ENCODE peak calls at places on chromosomes 7 and 10, in six cellular contexts. One of them, this sample, is unnamed.

GRCh38 chr10:114398587-114399331 is 5.5 kb downstream of the AFAP1L2 start:
- DNase-seq in mesenchymal stem cell: peak; percentile 24
- DNase-seq in H9: no peak
- DNase-seq in mesendoderm: no peak
- DNase-seq in H1: no peak
- DNase-seq in neuronal stem cell: no peak
- DNase-seq in this sample: no peak

GRCh38 chr10:16521311-16522016 is at the start of gene C1QL3:
- DNase-seq in H9: peak; percentile 51
- DNase-seq in mesendoderm: peak; percentile 55
- DNase-seq in mesenchymal stem cell: peak; percentile 30
- DNase-seq in H1: peak; percentile 60
- DNase-seq in neuronal stem cell: no peak
- DNase-seq in this sample: peak; percentile 21

GRCh38 chr10:955127-955819 is 23.8 kb upstream of the LARP4B start:
- DNase-seq in neuronal stem cell: no peak
- DNase-seq in H1: no peak
- DNase-seq in H9: no peak
- DNase-seq in mesendoderm: no peak
- DNase-seq in mesenchymal stem cell: no peak
- DNase-seq in this sample: no peak

GRCh38 chr10:19546224-19546623 is 270.0 kb upstream of the PLXDC2 start:
- DNase-seq in H1: no peak
- DNase-seq in mesenchymal stem cell: peak; percentile 49
- DNase-seq in mesendoderm: no peak
- DNase-seq in neuronal stem cell: no peak
- DNase-seq in H9: no peak
- DNase-seq in this sample: no peak

GRCh38 chr10:28679941-28680752 is 2.8 kb downstream of the BAMBI start:
- DNase-seq in H1: no peak
- DNase-seq in H9: no peak
- DNase-seq in mesendoderm: peak; percentile 48
- DNase-seq in neuronal stem cell: no peak
- DNase-seq in mesenchymal stem cell: peak; percentile 70
- DNase-seq in this sample: no peak

GRCh38 chr10:51765284-51765971 is 66.0 kb upstream of the CSTF2T start:
- DNase-seq in mesendoderm: no peak
- DNase-seq in mesenchymal stem cell: no peak
- DNase-seq in H1: no peak
- DNase-seq in H9: no peak
- DNase-seq in neuronal stem cell: no peak
- DNase-seq in this sample: no peak

GRCh38 chr7:148104924-148105323 is 485.6 kb upstream of the C7orf33 start:
- DNase-seq in mesenchymal stem cell: no peak
- DNase-seq in H1: no peak
- DNase-seq in neuronal stem cell: no peak
- DNase-seq in mesendoderm: no peak
- DNase-seq in H9: no peak
- DNase-seq in this sample: no peak

GRCh38 chr7:50687575-50688261 is 95.0 kb downstream of the GRB10 start:
- DNase-seq in H1: no peak
- DNase-seq in mesendoderm: no peak
- DNase-seq in mesenchymal stem cell: no peak
- DNase-seq in neuronal stem cell: no peak
- DNase-seq in H9: no peak
- DNase-seq in this sample: peak; percentile 46

GRCh38 chr7:22677680-22678079 is 49.3 kb upstream of the IL6 start:
- DNase-seq in neuronal stem cell: no peak
- DNase-seq in mesendoderm: no peak
- DNase-seq in H1: no peak
- DNase-seq in mesenchymal stem cell: no peak
- DNase-seq in H9: no peak
- DNase-seq in this sample: no peak

GRCh38 chr10:101018118-101018599 is 12.8 kb downstream of the PDZD7 start:
- DNase-seq in mesendoderm: peak; percentile 77
- DNase-seq in neuronal stem cell: no peak
- DNase-seq in mesenchymal stem cell: peak; percentile 85
- DNase-seq in H9: peak; percentile 57
- DNase-seq in H1: no peak
- DNase-seq in this sample: no peak

GRCh38 chr10:541041-541440 is 148.4 kb downstream of the DIP2C start:
- DNase-seq in mesenchymal stem cell: no peak
- DNase-seq in H1: no peak
- DNase-seq in H9: no peak
- DNase-seq in mesendoderm: no peak
- DNase-seq in neuronal stem cell: no peak
- DNase-seq in this sample: no peak

GRCh38 chr10:80372675-80373074 is 16.1 kb downstream of the DYDC2 start:
- DNase-seq in mesenchymal stem cell: no peak
- DNase-seq in neuronal stem cell: no peak
- DNase-seq in H9: no peak
- DNase-seq in mesendoderm: no peak
- DNase-seq in H1: no peak
- DNase-seq in this sample: no peak

GRCh38 chr10:132533571-132534260 is 3.9 kb upstream of the INPP5A start:
- DNase-seq in H9: no peak
- DNase-seq in neuronal stem cell: no peak
- DNase-seq in mesenchymal stem cell: no peak
- DNase-seq in mesendoderm: no peak
- DNase-seq in H1: no peak
- DNase-seq in this sample: no peak

GRCh38 chr10:21920633-21921032 is 82.9 kb downstream of the DNAJC1 start:
- DNase-seq in mesendoderm: no peak
- DNase-seq in neuronal stem cell: no peak
- DNase-seq in H1: no peak
- DNase-seq in H9: no peak
- DNase-seq in mesenchymal stem cell: no peak
- DNase-seq in this sample: no peak

GRCh38 chr10:84845628-84846261 is 517.4 kb downstream of the CCSER2 start:
- DNase-seq in H1: no peak
- DNase-seq in mesendoderm: peak; percentile 85
- DNase-seq in neuronal stem cell: peak; percentile 15
- DNase-seq in H9: peak; percentile 36
- DNase-seq in mesenchymal stem cell: no peak
- DNase-seq in this sample: no peak

GRCh38 chr7:114086906-114087651 is 168.3 kb upstream of the PPP1R3A start:
- DNase-seq in neuronal stem cell: peak; percentile 18
- DNase-seq in mesenchymal stem cell: peak; percentile 21
- DNase-seq in mesendoderm: peak; percentile 47
- DNase-seq in H1: peak; percentile 56
- DNase-seq in H9: no peak
- DNase-seq in this sample: peak; percentile 19

GRCh38 chr10:29590598-29591415 is 44.0 kb downstream of the SVIL start:
- DNase-seq in H1: no peak
- DNase-seq in mesenchymal stem cell: peak; percentile 66
- DNase-seq in H9: no peak
- DNase-seq in mesendoderm: peak; percentile 51
- DNase-seq in neuronal stem cell: peak; percentile 51
- DNase-seq in this sample: peak; percentile 86

GRCh38 chr7:93040355-93040754 is 77.4 kb downstream of the SAMD9 start:
- DNase-seq in H9: no peak
- DNase-seq in H1: peak; percentile 50
- DNase-seq in mesendoderm: no peak
- DNase-seq in mesenchymal stem cell: no peak
- DNase-seq in neuronal stem cell: no peak
- DNase-seq in this sample: no peak

GRCh38 chr7:142088022-142088714 is 23.4 kb upstream of the MGAM2 start:
- DNase-seq in H1: no peak
- DNase-seq in mesenchymal stem cell: no peak
- DNase-seq in neuronal stem cell: no peak
- DNase-seq in mesendoderm: no peak
- DNase-seq in H9: no peak
- DNase-seq in this sample: no peak

GRCh38 chr7:84107259-84107658 is 87.3 kb downstream of the SEMA3A start:
- DNase-seq in mesendoderm: no peak
- DNase-seq in H1: no peak
- DNase-seq in neuronal stem cell: no peak
- DNase-seq in H9: no peak
- DNase-seq in mesenchymal stem cell: no peak
- DNase-seq in this sample: no peak

GRCh38 chr10:74936577-74937445 is 110.4 kb downstream of the KAT6B start:
- DNase-seq in H1: no peak
- DNase-seq in H9: no peak
- DNase-seq in neuronal stem cell: no peak
- DNase-seq in mesendoderm: no peak
- DNase-seq in mesenchymal stem cell: no peak
- DNase-seq in this sample: peak; percentile 60

GRCh38 chr10:71087622-71088021 is 124.7 kb upstream of the UNC5B start:
- DNase-seq in mesendoderm: no peak
- DNase-seq in neuronal stem cell: no peak
- DNase-seq in H1: peak; percentile 24
- DNase-seq in mesenchymal stem cell: no peak
- DNase-seq in H9: peak; percentile 18
- DNase-seq in this sample: no peak
- H3K4me2 ChIP-seq in mesendoderm: no peak overlapping the region
- H3K4me2 ChIP-seq in neuronal stem cell: no peak overlapping the region
- H3K4me2 ChIP-seq in H1: no peak overlapping the region
- H3K4me2 ChIP-seq in mesenchymal stem cell: no peak overlapping the region
- H3K4me2 ChIP-seq in H9: no peak overlapping the region
- H3K4me2 ChIP-seq in this sample: no peak overlapping the region

DNA sequence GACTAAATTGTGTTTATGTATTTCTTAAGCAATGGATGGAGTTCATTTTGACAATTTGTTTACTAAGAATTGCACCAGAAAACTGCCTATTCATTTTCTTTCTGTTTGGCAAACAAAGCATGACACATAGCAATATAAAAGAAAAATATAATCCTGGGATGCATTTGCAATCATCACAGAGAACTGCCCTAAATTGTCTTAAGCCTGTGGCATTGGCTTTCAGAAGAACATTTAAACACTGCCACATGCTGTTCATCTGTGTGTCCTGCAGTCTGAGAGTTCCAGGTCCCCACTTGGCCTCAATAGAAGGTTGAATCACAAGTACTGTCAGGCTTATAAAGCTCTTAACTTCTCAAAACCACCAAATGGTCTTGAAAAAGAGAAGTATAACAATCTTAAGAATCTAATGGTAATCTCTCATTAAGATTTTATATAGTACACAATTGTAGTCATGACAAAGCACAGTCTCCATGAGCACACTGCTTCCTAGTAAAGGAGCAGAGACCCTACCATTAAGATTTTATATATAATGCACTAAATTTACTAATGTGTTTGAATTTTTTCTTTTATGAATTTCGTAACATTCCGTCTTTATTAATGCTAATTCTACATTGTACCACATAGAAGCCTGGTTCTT is 29.9 kb downstream of the RNLS start:
- DNase-seq in mesendoderm: peak; percentile 65
- DNase-seq in H1: no peak
- DNase-seq in mesenchymal stem cell: peak; percentile 78
- DNase-seq in neuronal stem cell: peak; percentile 29
- DNase-seq in H9: no peak
- DNase-seq in this sample: peak; percentile 84
- H3K9ac ChIP-seq in mesendoderm: no peak overlapping the region
- H3K9ac ChIP-seq in H1: no peak overlapping the region
- H3K9ac ChIP-seq in mesenchymal stem cell: peak overlapping the region; percentile 46
- H3K9ac ChIP-seq in neuronal stem cell: no peak overlapping the region
- H3K9ac ChIP-seq in H9: no peak overlapping the region
- H3K9ac ChIP-seq in this sample: no peak overlapping the region

GRCh38 chr10:33223326-33224014 is 111.0 kb downstream of the NRP1 start:
- DNase-seq in mesendoderm: no peak
- DNase-seq in neuronal stem cell: no peak
- DNase-seq in mesenchymal stem cell: no peak
- DNase-seq in H1: no peak
- DNase-seq in H9: no peak
- DNase-seq in this sample: no peak

GRCh38 chr10:33229252-33229943 is 105.1 kb downstream of the NRP1 start:
- DNase-seq in H9: no peak
- DNase-seq in mesenchymal stem cell: no peak
- DNase-seq in neuronal stem cell: no peak
- DNase-seq in mesendoderm: no peak
- DNase-seq in H1: no peak
- DNase-seq in this sample: no peak

GRCh38 chr10:33227489-33227888 is 107.0 kb downstream of the NRP1 start:
- DNase-seq in neuronal stem cell: no peak
- DNase-seq in mesenchymal stem cell: no peak
- DNase-seq in H1: no peak
- DNase-seq in mesendoderm: no peak
- DNase-seq in H9: no peak
- DNase-seq in this sample: no peak

GRCh38 chr10:33228426-33228825 is 106.0 kb downstream of the NRP1 start:
- DNase-seq in neuronal stem cell: no peak
- DNase-seq in H9: no peak
- DNase-seq in mesenchymal stem cell: no peak
- DNase-seq in H1: no peak
- DNase-seq in mesendoderm: no peak
- DNase-seq in this sample: no peak

DNA sequence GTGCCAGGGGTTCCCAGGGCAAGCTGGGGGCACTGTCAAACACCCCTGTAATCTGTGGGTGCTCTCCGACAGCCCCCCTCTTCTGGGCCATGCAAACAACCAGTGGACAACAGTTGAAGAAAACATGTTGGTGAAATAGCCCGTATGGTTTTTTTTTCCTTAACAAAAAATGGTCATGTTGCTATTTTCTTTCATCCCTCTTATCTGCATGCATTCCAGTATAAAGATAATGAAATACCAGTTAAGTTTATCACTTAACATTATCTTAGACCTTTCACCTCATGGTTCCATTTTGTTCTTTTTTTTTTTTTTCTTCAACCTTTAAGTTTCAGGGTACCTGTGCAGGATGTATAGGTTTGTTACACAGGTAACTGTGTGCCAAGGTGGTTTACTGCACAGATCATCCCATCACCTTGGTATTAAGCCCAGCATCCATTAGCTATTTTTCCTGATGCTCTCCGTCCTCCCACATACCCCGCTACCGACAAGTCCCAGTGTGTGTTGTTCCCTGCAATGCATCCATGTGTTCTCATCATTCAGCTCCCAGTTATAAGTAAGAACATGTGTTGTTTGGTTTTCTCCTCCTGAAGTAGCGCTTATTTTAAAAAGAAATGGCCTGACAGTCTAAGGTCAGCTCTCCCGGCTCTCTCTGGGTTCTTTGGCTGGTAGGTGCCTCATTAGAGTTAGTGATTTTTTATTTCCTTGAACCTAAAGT is 110.1 kb downstream of the NRP1 start:
- DNase-seq in mesendoderm: no peak
- DNase-seq in neuronal stem cell: no peak
- DNase-seq in H1: no peak
- DNase-seq in mesenchymal stem cell: no peak
- DNase-seq in H9: no peak
- DNase-seq in this sample: no peak
- H2BK15ac ChIP-seq in mesendoderm: no peak overlapping the region
- H2BK15ac ChIP-seq in neuronal stem cell: no peak overlapping the region
- H2BK15ac ChIP-seq in H1: no peak overlapping the region
- H2BK15ac ChIP-seq in mesenchymal stem cell: no peak overlapping the region
- H2BK15ac ChIP-seq in H9: no peak overlapping the region
- H2BK15ac ChIP-seq in this sample: no peak overlapping the region

DNA sequence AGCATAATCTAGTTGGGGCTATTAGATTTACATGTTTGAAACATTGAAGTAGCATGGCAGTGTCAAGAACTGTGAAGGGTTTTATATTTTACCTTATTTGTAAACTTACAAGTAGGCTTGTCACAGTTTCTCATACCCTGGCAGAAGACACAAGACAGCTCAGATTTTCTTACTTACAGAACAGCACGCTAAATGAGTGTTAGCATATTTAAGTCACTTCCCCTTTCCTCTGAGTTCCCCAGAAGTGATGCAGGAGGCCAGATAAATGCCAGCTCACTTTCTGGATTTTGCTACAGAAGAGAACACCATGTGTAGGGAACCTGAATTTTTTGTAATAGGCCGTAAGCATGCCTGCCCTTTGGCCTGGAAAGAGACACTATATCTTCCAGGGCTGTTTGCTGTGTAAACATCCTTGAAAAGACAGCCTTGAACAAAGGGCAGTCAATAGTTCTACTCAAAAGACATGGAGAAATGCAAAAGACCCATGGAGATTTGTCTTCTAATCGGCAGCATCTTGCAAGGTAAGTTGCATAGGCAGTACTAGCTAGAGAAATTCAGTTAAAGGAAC is 279.1 kb downstream of the PHF14 start:
- DNase-seq in mesendoderm: no peak
- DNase-seq in H1: no peak
- DNase-seq in neuronal stem cell: no peak
- DNase-seq in H9: no peak
- DNase-seq in mesenchymal stem cell: peak; percentile 47
- DNase-seq in this sample: no peak
- H3K4me2 ChIP-seq in mesendoderm: no peak overlapping the region
- H3K4me2 ChIP-seq in H1: no peak overlapping the region
- H3K4me2 ChIP-seq in neuronal stem cell: no peak overlapping the region
- H3K4me2 ChIP-seq in H9: no peak overlapping the region
- H3K4me2 ChIP-seq in mesenchymal stem cell: no peak overlapping the region
- H3K4me2 ChIP-seq in this sample: no peak overlapping the region